ENCODE peak calls at places on chromosomes 2 and 18, in six cellular contexts. C is Right ventricle myocardium superior; T is activated naive CD4-positive, alpha-beta T cell treated with Interleukin-2 at 50 U/mL for 16 hours; V is AG08395; W is NCI-H446; H is mesenchymal stem cell. K is an unnamed sample.

GRCh38 chr18:46412831-46413371 is 244.1 kb downstream of the LOXHD1 start:
- DNase-seq in C (no peak), T (no peak), V (no peak), W (peak; percentile 34), H (no peak), K (peak; percentile 5)

GRCh38 chr18:42141439-42141838 is 186.4 kb downstream of the PIK3C3 start:
- DNase-seq in C (no peak), T (no peak), V (no peak), W (no peak), H (no peak), K (no peak)

GRCh38 chr2:127014224-127014623 is 92.7 kb downstream of the BIN1 start:
- DNase-seq in C (no peak), T (no peak), V (no peak), W (no peak), H (no peak), K (no peak)

GRCh38 chr18:44409071-44409470 is 271.6 kb upstream of the SETBP1 start:
- DNase-seq in C (no peak), T (no peak), V (no peak), W (no peak), H (no peak), K (no peak)

GRCh38 chr2:181953773-181954537 is 31.7 kb upstream of the PPP1R1C start:
- DNase-seq in C (peak; percentile 46), T (peak; percentile 66), V (peak; percentile 46), W (no peak), H (peak; percentile 69), K (peak; percentile 9)

GRCh38 chr18:25176516-25177042 is 175.4 kb downstream of the ZNF521 start:
- DNase-seq in C (no peak), T (no peak), V (no peak), W (no peak), H (no peak), K (no peak)

GRCh38 chr2:102436284-102436683 is 13.3 kb downstream of the IL18RAP start:
- DNase-seq in C (no peak), T (peak; percentile 23), V (no peak), W (no peak), H (peak; percentile 90), K (no peak)

GRCh38 chr18:34222025-34222395 is 2.7 kb downstream of the NOL4 start:
- DNase-seq in C (peak; percentile 40), T (no peak), V (no peak), W (no peak), H (no peak), K (peak; percentile 28)

GRCh38 chr2:227856697-227857096 is 14.7 kb upstream of the DAW1 start:
- DNase-seq in C (no peak), T (no peak), V (no peak), W (no peak), H (no peak), K (no peak)

GRCh38 chr2:142786922-142787702 is 90.4 kb upstream of the KYNU start:
- DNase-seq in C (peak; percentile 10), T (no peak), V (no peak), W (no peak), H (no peak), K (no peak)

GRCh38 chr2:230356084-230356483 is 29.1 kb downstream of the SP140L start:
- DNase-seq in C (no peak), T (no peak), V (peak; percentile 14), W (no peak), H (peak; percentile 52), K (no peak)

GRCh38 chr2:159227467-159227866 is 59.0 kb downstream of the WDSUB1 start:
- DNase-seq in C (no peak), T (no peak), V (peak; percentile 13), W (no peak), H (no peak), K (no peak)

GRCh38 chr18:49628993-49629795 is 67.3 kb downstream of the LIPG start:
- DNase-seq in C (peak; percentile 68), T (no peak), V (no peak), W (peak; percentile 53), H (no peak), K (peak; percentile 25)

GRCh38 chr18:35024965-35025364 is 16.2 kb upstream of the MAPRE2 start:
- DNase-seq in C (peak; percentile 62), T (no peak), V (peak; percentile 72), W (no peak), H (peak; percentile 94), K (no peak)

K was measured in hippocampal formation.